ENCODE peak calls at places on chromosomes 5 and 9, in ten cellular contexts. X is transverse colon, O is spleen, K is upper lobe of left lung, N is sigmoid colon, H is K562, L is stomach, A is suprapubic skin, J is GM12878, R is HepG2. P is an unnamed sample.

GRCh38 chr5:880816-881550 is 11.6 kb downstream of the BRD9 start:
- DNase-seq in X (no peak), O (peak; percentile 59), K (no peak), N (peak; percentile 40), H (no peak), L (no peak), A (no peak), J (no peak), R (no peak), P (no peak)

GRCh38 chr9:129776938-129777768 is 24.3 kb upstream of the PTGES start:
- DNase-seq in X (peak; percentile 84), O (peak; percentile 92), K (peak; percentile 92), N (peak; percentile 98), H (peak; percentile 97), L (peak; percentile 86), A (peak; percentile 99), J (no peak), R (peak; percentile 67), P (peak; percentile 97)

GRCh38 chr9:93205045-93205768 is 21.3 kb downstream of the WNK2 start:
- DNase-seq in X (no peak), O (peak; percentile 76), K (peak; percentile 60), N (peak; percentile 89), H (no peak), L (peak; percentile 43), A (no peak), J (no peak), R (peak; percentile 48), P (no peak)

GRCh38 chr5:95958308-95959014 is 3.2 kb downstream of the ELL2 start:
- DNase-seq in X (peak; percentile 27), O (no peak), K (no peak), N (no peak), H (no peak), L (peak; percentile 43), A (no peak), J (no peak), R (peak; percentile 65), P (no peak)

GRCh38 chr9:121362813-121363585 is 7.1 kb downstream of the STOM start:
- DNase-seq in X (no peak), O (no peak), K (no peak), N (no peak), H (no peak), L (no peak), A (no peak), J (no peak), R (no peak), P (no peak)

GRCh38 chr5:111511174-111512025 is 935 bp downstream of the STARD4 start:
- DNase-seq in X (no peak), O (no peak), K (no peak), N (no peak), H (no peak), L (no peak), A (no peak), J (no peak), R (no peak), P (no peak)

GRCh38 chr9:130220351-130220750 is 45.2 kb upstream of the HMCN2 start:
- DNase-seq in X (no peak), O (no peak), K (no peak), N (no peak), H (no peak), L (no peak), A (no peak), J (no peak), R (no peak), P (no peak)

GRCh38 chr9:20319641-20320337 is 302.5 kb downstream of the MLLT3 start:
- DNase-seq in X (no peak), O (no peak), K (no peak), N (no peak), H (no peak), L (no peak), A (no peak), J (no peak), R (no peak), P (no peak)

GRCh38 chr9:84959339-84959738 is 289.8 kb downstream of the NTRK2 start:
- DNase-seq in X (no peak), O (no peak), K (no peak), N (no peak), H (no peak), L (no peak), A (no peak), J (no peak), R (no peak), P (no peak)

GRCh38 chr9:70921126-70921525 is 200.3 kb downstream of the TRPM3 start:
- DNase-seq in X (no peak), O (no peak), K (no peak), N (no peak), H (no peak), L (no peak), A (no peak), J (no peak), R (no peak), P (no peak)

GRCh38 chr5:72228957-72229356 is 91.1 kb downstream of the MRPS27 start:
- DNase-seq in X (no peak), O (no peak), K (no peak), N (no peak), H (no peak), L (no peak), A (no peak), J (no peak), R (no peak), P (no peak)

GRCh38 chr9:131743501-131743900 is 3.6 kb upstream of the RAPGEF1 start:
- DNase-seq in X (no peak), O (no peak), K (no peak), N (no peak), H (no peak), L (no peak), A (no peak), J (no peak), R (no peak), P (no peak)

GRCh38 chr9:31799953-31800609 is 584.4 kb upstream of the ACO1 start:
- DNase-seq in X (no peak), O (no peak), K (no peak), N (no peak), H (no peak), L (no peak), A (no peak), J (peak; percentile 4), R (peak; percentile 24), P (no peak)

GRCh38 chr9:5854032-5854792 is 21.3 kb upstream of the ERMP1 start:
- DNase-seq in X (no peak), O (no peak), K (no peak), N (no peak), H (no peak), L (no peak), A (no peak), J (no peak), R (no peak), P (no peak)

GRCh38 chr9:89667730-89668129 is 62.9 kb downstream of the GADD45G start:
- DNase-seq in X (peak; percentile 51), O (no peak), K (no peak), N (no peak), H (no peak), L (peak; percentile 85), A (no peak), J (no peak), R (no peak), P (peak; percentile 74)

GRCh38 chr5:158154226-158155005 is 295.5 kb upstream of the CLINT1 start:
- DNase-seq in X (no peak), O (no peak), K (no peak), N (peak; percentile 80), H (no peak), L (no peak), A (peak; percentile 67), J (no peak), R (no peak), P (no peak)
- TF ChIP-seq POLR2AphosphoS5 in X (no peak), O (no peak), K (no peak), N (peak; percentile 63), H (no peak), L (peak; percentile 62), A (no peak), J (no peak), R (no peak), P (peak; percentile 68)

GRCh38 chr9:14935099-14935710 is 25.0 kb upstream of the FREM1 start:
- DNase-seq in X (no peak), O (no peak), K (no peak), N (no peak), H (no peak), L (no peak), A (no peak), J (no peak), R (no peak), P (no peak)
- H3K27ac ChIP-seq in X (no peak overlapping the region), O (no peak overlapping the region), K (no peak overlapping the region), N (peak overlapping the region; percentile 16), H (no peak overlapping the region), L (no peak overlapping the region), A (no peak overlapping the region), J (no peak overlapping the region), R (no peak overlapping the region), P (no peak overlapping the region)

DNA sequence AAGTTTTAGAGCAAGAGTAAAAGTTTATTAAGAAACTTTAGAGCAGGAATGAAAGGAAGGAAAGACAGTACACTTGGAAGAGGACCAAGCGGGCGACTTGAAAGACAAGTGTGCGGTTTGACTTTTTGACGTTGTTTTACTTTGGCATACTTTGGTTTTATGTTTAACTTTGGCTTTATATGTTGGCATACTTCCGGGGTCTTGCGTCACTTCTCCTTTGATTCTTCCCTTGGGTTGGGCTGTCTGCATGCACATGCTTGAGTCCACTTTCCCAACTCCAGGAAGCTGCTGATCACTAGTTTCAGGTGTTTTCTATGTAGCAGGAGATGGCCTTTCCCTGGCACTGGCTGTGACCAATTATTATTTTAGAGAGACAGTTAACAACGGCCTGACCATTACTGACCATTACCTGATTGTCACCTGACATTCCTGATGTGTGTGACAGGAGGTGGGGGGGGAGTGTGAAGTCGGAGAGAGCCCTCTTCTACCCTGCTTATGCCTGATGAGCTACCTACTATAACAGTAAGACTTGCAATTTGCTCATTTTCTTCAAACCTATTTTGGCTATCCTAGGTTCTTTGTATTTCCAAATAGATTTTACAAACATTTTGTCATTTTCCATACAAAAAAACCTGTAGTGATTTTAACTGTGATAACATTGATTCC is 45.5 kb downstream of the TNFSF8 start:
- DNase-seq in X (peak; percentile 80), O (no peak), K (no peak), N (no peak), H (no peak), L (peak; percentile 88), A (no peak), J (no peak), R (peak; percentile 87), P (no peak)
- TF ChIP-seq POLR2A in X (no peak), O (no peak), K (no peak), N (no peak), H (no peak), L (no peak), A (no peak), J (no peak), R (no peak), P (no peak)

DNA sequence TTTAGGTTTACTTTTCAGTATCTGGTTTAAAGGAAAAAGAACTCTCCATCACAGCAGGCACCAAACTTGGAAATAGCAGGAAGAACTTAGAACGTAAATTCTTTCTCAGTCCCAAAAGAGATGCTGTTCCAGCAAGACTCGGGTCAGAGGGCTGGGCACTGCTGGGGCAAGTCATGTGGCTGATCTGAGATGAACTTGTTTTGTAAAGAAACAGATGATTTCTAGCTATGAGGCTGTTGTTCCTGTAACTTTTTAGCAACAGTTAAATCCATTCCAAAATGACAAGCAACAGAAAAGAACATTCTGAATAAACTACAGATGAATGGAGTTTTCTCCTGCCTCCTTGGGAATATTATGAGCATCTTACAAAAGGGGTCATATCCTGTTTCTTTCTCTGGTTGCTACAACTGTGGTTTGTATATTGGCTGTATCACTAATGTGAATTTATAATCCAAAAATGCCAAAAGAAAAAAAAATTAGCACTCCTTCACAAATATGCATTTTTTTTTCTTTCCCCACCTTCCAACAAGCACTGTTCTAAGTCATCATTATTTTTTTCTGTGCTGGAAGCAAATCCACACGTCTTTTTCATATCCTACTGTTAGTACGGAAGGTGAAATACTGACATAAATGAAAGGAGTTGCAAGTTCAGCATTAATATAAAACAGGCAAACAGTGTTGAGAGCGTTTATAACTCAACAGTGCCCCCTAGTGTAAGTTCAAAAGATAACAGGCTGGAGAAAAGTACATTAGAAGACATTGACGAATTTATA is 31.0 kb downstream of the OR2K2 start:
- DNase-seq in X (peak; percentile 11), O (no peak), K (no peak), N (peak; percentile 85), H (peak; percentile 38), L (no peak), A (peak; percentile 81), J (peak; percentile 37), R (peak; percentile 22), P (peak; percentile 26)
- TF ChIP-seq POLR2AphosphoS5 in X (no peak), O (no peak), K (peak; percentile 19), N (peak; percentile 68), H (no peak), L (peak; percentile 21), A (no peak), J (no peak), R (no peak), P (no peak)